ENCODE peak calls at places on chromosome 3, in nine cellular contexts. M, J, W, D, O, H, T, U and R are unnamed samples.

GRCh38 chr3:71536376-71536965 is 47.1 kb downstream of the FOXP1 start:
- DNase-seq in J (peak), U (no peak), M (peak), O (peak), H (no peak), T (no peak), W (no peak), D (no peak), R (no peak)

GRCh38 chr3:152305075-152305474 is 36.3 kb downstream of the MBNL1 start:
- DNase-seq in H (no peak), O (no peak), J (no peak), M (no peak), T (no peak), U (no peak), D (no peak), W (no peak), R (no peak)

GRCh38 chr3:128553560-128553959 is 60.6 kb upstream of the GATA2 start:
- DNase-seq in J (no peak), U (no peak), D (no peak), T (peak), O (no peak), W (peak), M (no peak), H (no peak), R (peak)

GRCh38 chr3:180926526-180926925 is 14.1 kb downstream of the FXR1 start:
- DNase-seq in T (no peak), D (no peak), H (no peak), M (no peak), O (no peak), J (no peak), U (no peak), W (no peak), R (no peak)

GRCh38 chr3:141279074-141279945 is 47.7 kb downstream of the PXYLP1 start:
- DNase-seq in U (no peak), H (peak), W (peak), D (no peak), J (no peak), T (no peak), O (peak), M (peak), R (no peak)

GRCh38 chr3:25412269-25412668 is 15.8 kb upstream of the RARB start:
- DNase-seq in M (no peak), O (peak), J (no peak), U (no peak), H (no peak), W (no peak), T (no peak), D (no peak), R (no peak)

GRCh38 chr3:197599089-197599765 is 43.5 kb upstream of the BDH1 start:
- DNase-seq in D (peak), J (peak), W (no peak), O (peak), M (peak), H (peak), U (peak), T (peak), R (peak)

GRCh38 chr3:66588340-66588847 is 87.6 kb upstream of the LRIG1 start:
- DNase-seq in O (peak), W (no peak), T (no peak), H (no peak), U (no peak), D (no peak), J (no peak), M (no peak), R (no peak)

GRCh38 chr3:137764001-137764433 is at the start of gene SOX14:
- DNase-seq in D (no peak), U (peak), T (no peak), W (no peak), O (no peak), M (no peak), J (no peak), H (no peak), R (no peak)

GRCh38 chr3:108862865-108863798 is 40.5 kb downstream of the TRAT1 start:
- DNase-seq in O (peak), T (no peak), J (no peak), H (no peak), M (peak), W (no peak), U (peak), D (no peak), R (no peak)

GRCh38 chr3:104044002-104044401 is 1322.7 kb upstream of the ALCAM start:
- DNase-seq in J (no peak), W (no peak), U (no peak), M (no peak), D (no peak), O (peak), T (no peak), H (no peak), R (no peak)

GRCh38 chr3:174216019-174216418 is 643.1 kb upstream of the NAALADL2 start:
- DNase-seq in U (no peak), W (no peak), T (no peak), J (no peak), O (no peak), D (no peak), M (no peak), H (no peak), R (no peak)

GRCh38 chr3:197353867-197354180 is 55.4 kb upstream of the DLG1 start:
- DNase-seq in U (no peak), O (peak), T (no peak), M (no peak), J (no peak), H (no peak), D (no peak), W (no peak), R (no peak)

GRCh38 chr3:13517253-13517977 is 31.5 kb upstream of the FBLN2 start:
- DNase-seq in T (peak), D (no peak), W (peak), O (no peak), M (no peak), H (no peak), J (no peak), U (no peak), R (no peak)

GRCh38 chr3:189096092-189096491 is 75.7 kb upstream of the TPRG1 start:
- DNase-seq in O (no peak), M (no peak), W (no peak), U (no peak), H (no peak), J (no peak), T (no peak), D (no peak), R (no peak)

GRCh38 chr3:194908972-194909371 is 223.3 kb downstream of the FAM43A start:
- DNase-seq in H (no peak), O (no peak), M (no peak), T (no peak), W (no peak), J (no peak), D (no peak), U (no peak), R (no peak)
- TF ChIP-seq CTCF in H (no peak), O (peak), M (no peak), T (no peak), W (no peak), J (no peak), D (no peak), U (no peak), R (no peak)

GRCh38 chr3:34881026-34881425 is 758.3 kb upstream of the ARPP21 start:
- DNase-seq in T (no peak), D (no peak), O (no peak), U (no peak), H (no peak), M (no peak), J (no peak), W (no peak), R (no peak)

GRCh38 chr3:34876997-34877396 is 762.3 kb upstream of the ARPP21 start:
- DNase-seq in W (no peak), H (no peak), T (no peak), O (no peak), J (no peak), D (no peak), M (no peak), U (no peak), R (no peak)

GRCh38 chr3:34878488-34878887 is 760.8 kb upstream of the ARPP21 start:
- DNase-seq in W (no peak), J (no peak), U (no peak), D (no peak), H (no peak), O (no peak), T (no peak), M (no peak), R (no peak)

GRCh38 chr3:34886443-34886842 is 752.9 kb upstream of the ARPP21 start:
- DNase-seq in M (no peak), H (no peak), U (no peak), W (no peak), O (no peak), T (no peak), J (no peak), D (no peak), R (no peak)

DNA sequence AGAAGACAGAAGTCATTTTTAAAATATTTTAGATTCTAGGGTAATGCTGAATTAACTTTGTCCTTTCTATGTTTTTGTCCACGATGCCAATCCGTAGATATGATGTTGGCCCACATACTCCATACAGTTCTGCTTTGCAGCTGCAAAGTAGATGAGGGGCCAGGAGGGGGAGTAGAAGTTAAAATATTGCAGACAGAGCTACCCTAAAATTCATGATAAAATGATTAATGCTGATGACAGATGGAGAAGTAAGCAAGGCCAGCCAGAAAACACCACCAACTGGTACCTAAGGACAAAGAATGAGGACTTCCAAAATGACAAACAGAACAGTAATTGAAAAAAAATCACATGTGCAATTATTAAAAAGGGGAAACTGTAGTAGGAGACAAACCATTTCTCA is 756.6 kb upstream of the ARPP21 start:
- DNase-seq in U (no peak), T (no peak), D (no peak), W (no peak), M (peak), H (peak), O (peak), J (no peak), R (no peak)
- TF ChIP-seq CTCF in U (no peak), T (no peak), D (peak), W (no peak), M (no peak), H (no peak), O (peak), J (no peak), R (peak)

GRCh38 chr3:106823706-106824105 is 553.5 kb upstream of the CCDC54 start:
- DNase-seq in U (no peak), O (no peak), J (no peak), M (no peak), D (no peak), T (no peak), W (no peak), H (no peak), R (no peak)

GRCh38 chr3:106825962-106826605 is 551.2 kb upstream of the CCDC54 start:
- DNase-seq in U (no peak), O (peak), W (no peak), J (peak), D (no peak), T (no peak), H (no peak), M (peak), R (no peak)

GRCh38 chr3:106822204-106822603 is 555.0 kb upstream of the CCDC54 start:
- DNase-seq in T (no peak), W (no peak), J (no peak), M (no peak), O (no peak), D (no peak), H (no peak), U (no peak), R (no peak)

GRCh38 chr3:106826861-106827311 is 550.4 kb upstream of the CCDC54 start:
- DNase-seq in O (peak), U (no peak), H (no peak), T (no peak), M (peak), J (no peak), D (no peak), W (no peak), R (no peak)

DNA sequence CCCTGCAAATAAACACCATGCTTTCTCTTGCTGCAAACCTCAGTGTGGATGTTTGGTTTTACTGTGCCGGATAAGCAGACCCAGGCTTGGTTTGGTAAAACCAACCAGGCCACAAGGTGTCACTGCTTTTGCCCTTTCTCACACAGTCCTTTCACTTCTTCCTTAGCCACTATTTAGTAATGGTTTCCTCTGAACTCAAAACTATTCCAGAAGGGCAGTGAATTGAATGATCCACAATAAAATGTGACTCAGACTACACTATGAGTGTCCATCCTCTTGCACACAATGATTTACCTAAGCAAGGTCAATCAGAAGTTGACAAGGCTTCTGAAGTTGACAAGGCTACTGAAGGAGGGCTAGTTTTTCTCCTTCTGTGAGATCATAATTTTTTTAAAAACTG is 552.4 kb upstream of the CCDC54 start:
- DNase-seq in J (peak), U (peak), D (no peak), M (peak), W (no peak), H (no peak), O (peak), T (no peak), R (no peak)
- TF ChIP-seq CTCF in J (peak), U (peak), D (peak), M (peak), W (no peak), H (no peak), O (peak), T (peak), R (peak)

GRCh38 chr3:49900491-49901153 is 3.1 kb downstream of the MST1R start:
- DNase-seq in D (no peak), T (peak), H (no peak), W (no peak), J (peak), U (no peak), M (peak), O (no peak), R (no peak)

GRCh38 chr3:49901351-49902339 is 2.0 kb downstream of the MST1R start:
- DNase-seq in H (no peak), J (no peak), U (no peak), O (no peak), W (no peak), T (no peak), M (no peak), D (no peak), R (no peak)

GRCh38 chr3:49896345-49896744 is 7.3 kb downstream of the MST1R start:
- DNase-seq in T (no peak), H (no peak), O (no peak), D (no peak), J (no peak), U (no peak), W (no peak), M (no peak), R (no peak)

GRCh38 chr3:49902511-49903345 is 945 bp downstream of the MST1R start:
- DNase-seq in D (no peak), O (no peak), T (no peak), M (no peak), U (no peak), H (no peak), W (no peak), J (no peak), R (no peak)

GRCh38 chr3:49899815-49900214 is 3.9 kb downstream of the MST1R start:
- DNase-seq in O (peak), H (no peak), T (no peak), M (peak), W (no peak), U (peak), J (no peak), D (no peak), R (no peak)
- TF ChIP-seq CTCF in O (peak), H (no peak), T (no peak), M (peak), W (no peak), U (no peak), J (peak), D (peak), R (peak)

GRCh38 chr3:99549918-99550603 is 88.3 kb upstream of the COL8A1 start:
- DNase-seq in O (peak), U (no peak), M (peak), H (no peak), J (peak), W (no peak), D (no peak), T (no peak), R (no peak)

GRCh38 chr3:99549220-99549619 is 89.2 kb upstream of the COL8A1 start:
- DNase-seq in D (no peak), H (no peak), J (no peak), U (no peak), O (no peak), M (no peak), T (no peak), W (no peak), R (no peak)

GRCh38 chr3:99548674-99549073 is 89.7 kb upstream of the COL8A1 start:
- DNase-seq in T (no peak), U (no peak), O (no peak), M (no peak), W (no peak), H (no peak), J (no peak), D (no peak), R (no peak)

GRCh38 chr3:99545941-99546580 is 92.3 kb upstream of the COL8A1 start:
- DNase-seq in O (peak), D (no peak), T (no peak), J (no peak), W (no peak), H (no peak), M (peak), U (no peak), R (no peak)

DNA sequence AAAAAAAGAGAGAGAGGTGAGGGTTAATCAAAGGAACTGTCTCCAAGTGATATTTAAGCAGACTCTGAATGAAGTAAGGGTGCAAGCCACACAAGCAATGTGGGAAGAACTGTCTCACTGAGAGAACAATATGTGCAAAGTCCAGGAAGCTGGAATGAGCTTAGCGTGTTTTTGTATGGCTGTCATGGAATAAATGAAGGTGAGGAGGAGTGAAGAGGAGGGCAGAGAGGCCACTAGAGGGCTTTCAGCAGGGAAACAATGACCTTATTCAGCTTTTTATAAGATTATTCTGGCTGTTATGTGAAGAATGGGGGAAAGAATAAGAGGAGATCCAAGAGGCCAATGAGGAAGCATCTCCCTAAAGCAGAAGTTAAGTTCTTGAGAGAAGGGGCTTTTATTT is 86.9 kb upstream of the COL8A1 start:
- DNase-seq in U (no peak), W (no peak), J (no peak), H (no peak), D (no peak), T (no peak), M (no peak), O (no peak), R (no peak)
- TF ChIP-seq CTCF in U (no peak), W (no peak), J (peak), H (no peak), D (no peak), T (no peak), M (peak), O (peak), R (no peak)

GRCh38 chr3:139182143-139182542 is 137.5 kb upstream of the PRR23C start:
- DNase-seq in W (no peak), T (no peak), O (no peak), J (no peak), H (no peak), M (no peak), U (no peak), D (no peak), R (no peak)
- TF ChIP-seq CTCF in W (no peak), T (no peak), O (no peak), J (no peak), H (no peak), M (no peak), U (no peak), D (no peak), R (no peak)

GRCh38 chr3:46681387-46681786 is 12.1 kb downstream of the ALS2CL start:
- DNase-seq in D (no peak), T (no peak), H (no peak), W (no peak), M (no peak), O (no peak), U (no peak), J (no peak), R (no peak)

GRCh38 chr3:46682156-46682555 is 11.3 kb downstream of the ALS2CL start:
- DNase-seq in D (no peak), U (no peak), O (no peak), T (no peak), H (no peak), W (no peak), J (no peak), M (no peak), R (no peak)

GRCh38 chr3:46682974-46683373 is 10.5 kb downstream of the ALS2CL start:
- DNase-seq in H (no peak), M (no peak), J (no peak), T (no peak), O (no peak), U (no peak), D (no peak), W (no peak), R (no peak)

GRCh38 chr3:46684881-46685280 is 8.6 kb downstream of the ALS2CL start:
- DNase-seq in H (no peak), W (no peak), O (no peak), U (no peak), M (no peak), D (no peak), T (no peak), J (peak), R (no peak)

GRCh38 chr3:46685446-46685845 is 8.0 kb downstream of the ALS2CL start:
- DNase-seq in J (no peak), D (no peak), U (no peak), T (no peak), M (no peak), W (no peak), O (no peak), H (no peak), R (no peak)
- TF ChIP-seq CTCF in J (no peak), D (no peak), U (no peak), T (no peak), M (no peak), W (no peak), O (no peak), H (no peak), R (no peak)

GRCh38 chr3:159762238-159762637 is 226.4 kb upstream of the IL12A start:
- DNase-seq in J (peak), M (no peak), U (no peak), D (no peak), T (no peak), W (no peak), O (no peak), H (no peak), R (no peak)

GRCh38 chr3:159765025-159765859 is 223.4 kb upstream of the IL12A start:
- DNase-seq in O (peak), T (peak), M (peak), U (peak), J (peak), H (peak), W (peak), D (no peak), R (no peak)

GRCh38 chr3:159762981-159763465 is 225.6 kb upstream of the IL12A start:
- DNase-seq in O (peak), D (no peak), M (peak), W (no peak), H (peak), U (peak), J (peak), T (peak), R (no peak)

GRCh38 chr3:159764211-159765024 is 224.2 kb upstream of the IL12A start:
- DNase-seq in M (peak), D (no peak), J (peak), O (peak), U (no peak), W (peak), H (peak), T (peak), R (no peak)

GRCh38 chr3:159763466-159764210 is 225.0 kb upstream of the IL12A start:
- DNase-seq in O (peak), T (peak), J (peak), W (peak), U (peak), H (peak), D (no peak), M (peak), R (peak)
- TF ChIP-seq CTCF in O (peak), T (peak), J (peak), W (no peak), U (no peak), H (peak), D (no peak), M (peak), R (peak)